ENCODE peak calls at places on chromosomes 13 and 19, in six cellular contexts. Z is H1, W is HepG2, O is GM12891, G is GM12878, Q is K562. T is an unnamed sample.
A peak's percentile ranks its signal among the peaks of the same experiment; 100 is the strongest.

GRCh38 chr19:15293751-15294505 is 38.4 kb downstream of the BRD4 start:
- DNase-seq in Z (no peak), W (no peak), O (no peak), G (no peak), Q (no peak), T (no peak)

GRCh38 chr13:62551588-62551987 is 1135.9 kb upstream of the PCDH20 start:
- DNase-seq in Z (no peak), W (no peak), O (no peak), G (no peak), Q (no peak), T (no peak)

GRCh38 chr19:5452594-5453565 is 2.3 kb upstream of the ZNRF4 start:
- DNase-seq in Z (no peak), W (peak; percentile 44), O (no peak), G (no peak), Q (peak; percentile 85), T (no peak)

GRCh38 chr13:83499286-83499685 is 383.0 kb downstream of the SLITRK1 start:
- DNase-seq in Z (no peak), W (no peak), O (no peak), G (no peak), Q (no peak), T (no peak)

GRCh38 chr13:106612688-106613087 is 44.8 kb upstream of the ARGLU1 start:
- DNase-seq in Z (no peak), W (no peak), O (no peak), G (no peak), Q (no peak), T (no peak)

GRCh38 chr19:4624733-4625362 is 14.5 kb upstream of the TNFAIP8L1 start:
- DNase-seq in Z (no peak), W (peak; percentile 66), O (no peak), G (no peak), Q (peak; percentile 43), T (no peak)

GRCh38 chr13:25213716-25214115 is 41.6 kb upstream of the AMER2 start:
- DNase-seq in Z (no peak), W (no peak), O (no peak), G (no peak), Q (no peak), T (no peak)

GRCh38 chr13:29507356-29507755 is 88.1 kb downstream of the SLC7A1 start:
- DNase-seq in Z (no peak), W (no peak), O (no peak), G (no peak), Q (no peak), T (no peak)

GRCh38 chr13:92573467-92574057 is 653.0 kb upstream of the GPC6 start:
- DNase-seq in Z (peak; percentile 48), W (peak; percentile 44), O (no peak), G (no peak), Q (peak; percentile 59), T (no peak)

GRCh38 chr19:50308991-50309390 is 20.2 kb downstream of the KCNC3 start:
- DNase-seq in Z (no peak), W (no peak), O (no peak), G (no peak), Q (no peak), T (no peak)

GRCh38 chr13:33787051-33787591 is 30.8 kb upstream of the RFC3 start:
- DNase-seq in Z (no peak), W (no peak), O (no peak), G (peak; percentile 33), Q (no peak), T (no peak)

GRCh38 chr13:35720690-35721554 is 244.4 kb upstream of the MAB21L1 start:
- DNase-seq in Z (peak; percentile 93), W (peak; percentile 31), O (peak; percentile 39), G (no peak), Q (peak; percentile 76), T (peak; percentile 31)

GRCh38 chr13:108917581-108917980 is 288.2 kb downstream of the MYO16 start:
- DNase-seq in Z (no peak), W (no peak), O (no peak), G (no peak), Q (no peak), T (no peak)

GRCh38 chr19:54696766-54697165 is 27.5 kb upstream of the KIR3DL3 start:
- DNase-seq in Z (no peak), W (no peak), O (no peak), G (no peak), Q (peak; percentile 23), T (no peak)

GRCh38 chr19:1094655-1094977 is 559 bp downstream of the POLR2E start:
- DNase-seq in Z (no peak), W (no peak), O (no peak), G (no peak), Q (no peak), T (no peak)

GRCh38 chr13:71864094-71864980 is 2.7 kb downstream of the DACH1 start:
- DNase-seq in Z (peak; percentile 69), W (no peak), O (no peak), G (no peak), Q (no peak), T (no peak)

GRCh38 chr13:46716821-46717220 is 80.1 kb downstream of the ESD start:
- DNase-seq in Z (no peak), W (no peak), O (no peak), G (no peak), Q (no peak), T (no peak)

GRCh38 chr19:6802336-6803035 is 30.0 kb downstream of the VAV1 start:
- DNase-seq in Z (no peak), W (no peak), O (no peak), G (peak; percentile 78), Q (no peak), T (peak; percentile 40)

GRCh38 chr19:48835734-48836088 is 580 bp downstream of the HSD17B14 start:
- DNase-seq in Z (peak; percentile 97), W (peak; percentile 82), O (peak; percentile 87), G (peak; percentile 82), Q (peak; percentile 86), T (peak; percentile 85)
- TF ChIP-seq TAF1 in Z (peak; percentile 35), W (no peak), O (no peak), G (peak; percentile 29), Q (no peak), T (no peak)

GRCh38 chr19:18412610-18413239 is 6.5 kb upstream of the SSBP4 start:
- DNase-seq in Z (no peak), W (no peak), O (no peak), G (no peak), Q (no peak), T (no peak)

GRCh38 chr19:18415177-18415867 is 3.9 kb upstream of the SSBP4 start:
- DNase-seq in Z (no peak), W (no peak), O (no peak), G (no peak), Q (peak; percentile 69), T (no peak)

GRCh38 chr19:18416778-18417249 is 2.4 kb upstream of the SSBP4 start:
- DNase-seq in Z (peak; percentile 86), W (peak; percentile 70), O (no peak), G (no peak), Q (peak; percentile 74), T (no peak)

GRCh38 chr19:18417250-18418033 is 1.8 kb upstream of the SSBP4 start:
- DNase-seq in Z (peak; percentile 85), W (peak; percentile 63), O (no peak), G (no peak), Q (peak; percentile 79), T (no peak)

DNA sequence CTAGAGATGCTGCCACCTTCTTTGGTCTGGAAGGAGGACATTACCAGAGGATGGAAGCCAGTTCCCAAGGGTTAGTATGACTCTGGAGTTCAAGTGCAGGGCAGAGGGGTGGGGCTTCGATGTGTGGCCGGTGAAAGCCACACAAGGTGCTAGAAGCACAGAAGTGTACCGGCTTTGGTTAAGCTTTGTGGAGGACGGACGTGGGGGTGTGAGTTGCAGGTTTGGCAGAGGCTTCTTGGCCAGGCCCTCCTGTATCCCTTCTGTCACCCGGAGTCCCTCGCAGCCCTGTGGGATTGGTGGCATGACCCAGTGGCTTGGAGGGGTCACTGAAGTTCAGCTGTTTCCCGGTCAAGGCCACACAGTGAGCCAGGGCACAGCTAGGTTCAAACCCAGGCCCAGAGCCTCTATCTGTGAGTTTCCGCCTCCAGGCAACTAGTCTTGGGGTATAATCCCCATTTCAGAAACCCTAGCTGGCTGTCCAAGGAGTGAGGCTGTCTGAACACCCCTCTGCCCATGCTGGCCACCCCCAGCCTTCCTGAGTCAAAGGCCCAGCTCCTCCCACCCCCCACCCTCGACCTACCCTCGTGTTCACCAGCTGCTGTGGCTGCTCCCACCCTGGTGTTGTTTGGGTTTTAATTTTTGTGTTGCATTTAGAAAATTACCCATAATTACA is 4.6 kb upstream of the SSBP4 start:
- DNase-seq in Z (no peak), W (no peak), O (no peak), G (no peak), Q (peak; percentile 51), T (no peak)
- TF ChIP-seq POLR2AphosphoS5 in Z (no peak), W (no peak), O (no peak), G (no peak), Q (peak; percentile 65), T (no peak)

GRCh38 chr19:12035220-12036172 is at the start of gene ZNF433:
- DNase-seq in Z (peak; percentile 99), W (peak; percentile 84), O (peak; percentile 92), G (no peak), Q (peak; percentile 85), T (peak; percentile 91)
- TF ChIP-seq POLR2A in Z (no peak), W (peak; percentile 91), O (peak; percentile 38), G (peak; percentile 91), Q (peak; percentile 76), T (peak; percentile 79)

GRCh38 chr13:99484405-99484981 is 16.8 kb upstream of the TM9SF2 start:
- DNase-seq in Z (no peak), W (no peak), O (no peak), G (no peak), Q (no peak), T (no peak)

GRCh38 chr13:99486996-99487395 is 14.3 kb upstream of the TM9SF2 start:
- DNase-seq in Z (no peak), W (no peak), O (no peak), G (no peak), Q (no peak), T (no peak)

GRCh38 chr13:99477493-99477892 is 23.8 kb upstream of the TM9SF2 start:
- DNase-seq in Z (no peak), W (no peak), O (no peak), G (no peak), Q (no peak), T (no peak)

GRCh38 chr13:99481357-99481756 is 19.9 kb upstream of the TM9SF2 start:
- DNase-seq in Z (no peak), W (no peak), O (no peak), G (no peak), Q (no peak), T (no peak)
- TF ChIP-seq TAF1 in Z (no peak), W (no peak), O (no peak), G (no peak), Q (no peak), T (no peak)

GRCh38 chr13:23578411-23579071 is 8.3 kb downstream of the TNFRSF19 start:
- DNase-seq in Z (peak; percentile 82), W (peak; percentile 63), O (peak; percentile 44), G (no peak), Q (peak; percentile 46), T (peak; percentile 46)
- TF ChIP-seq POLR2AphosphoS5 in Z (no peak), W (no peak), O (no peak), G (no peak), Q (no peak), T (no peak)